ENCODE peak calls at places on chromosomes 11 and 22, in four cellular contexts. W is fibroblast of lung, S is AG04449, A is H9. E is an unnamed sample.

GRCh38 chr11:119015054-119015611 is 3.0 kb downstream of the RPS25 start:
- DNase-seq in W (no peak), S (no peak), A (no peak), E (no peak)

GRCh38 chr11:106603971-106604370 is 414.3 kb downstream of the GUCY1A2 start:
- DNase-seq in S (no peak), A (no peak), W (no peak), E (no peak)

GRCh38 chr11:8381871-8382396 is 118.3 kb upstream of the LMO1 start:
- DNase-seq in W (no peak), A (no peak), S (no peak), E (no peak)

GRCh38 chr22:46657996-46658947 is 38.1 kb downstream of the GRAMD4 start:
- DNase-seq in S (no peak), A (no peak), W (no peak), E (no peak)

GRCh38 chr11:130871616-130872015 is 44.7 kb downstream of the SNX19 start:
- DNase-seq in A (no peak), W (no peak), S (no peak), E (no peak)

GRCh38 chr22:35134637-35135036 is 68.7 kb downstream of the ISX start:
- DNase-seq in S (no peak), A (no peak), W (no peak), E (no peak)

GRCh38 chr11:105181521-105181920 is 42.0 kb upstream of the CARD18 start:
- DNase-seq in S (peak; percentile 17), A (no peak), W (peak; percentile 70), E (no peak)

GRCh38 chr11:58179648-58180047 is 9.2 kb upstream of the OR9Q2 start:
- DNase-seq in W (no peak), A (no peak), S (no peak), E (no peak)

GRCh38 chr22:23984430-23984829 is 4.5 kb downstream of the GSTT2 start:
- DNase-seq in W (peak; percentile 16), A (no peak), S (no peak), E (no peak)

GRCh38 chr11:48210052-48210451 is 6.6 kb upstream of the OR4B1 start:
- DNase-seq in S (no peak), W (no peak), A (peak; percentile 29), E (no peak)

GRCh38 chr11:96554236-96554635 is 164.4 kb downstream of the JRKL start:
- DNase-seq in W (no peak), A (no peak), S (no peak), E (no peak)

GRCh38 chr11:72573380-72573949 is 100.8 kb downstream of the PDE2A start:
- DNase-seq in A (peak; percentile 80), S (no peak), W (peak; percentile 28), E (peak; percentile 67)

GRCh38 chr11:57387284-57388030 is 3.0 kb downstream of the PRG2 start:
- DNase-seq in W (peak; percentile 11), S (no peak), A (no peak), E (no peak)

GRCh38 chr11:44563716-44564115 is 1.7 kb upstream of the CD82 start:
- DNase-seq in W (peak; percentile 28), A (no peak), S (peak; percentile 69), E (no peak)

GRCh38 chr11:73384871-73385692 is 8.9 kb downstream of the RELT start:
- DNase-seq in W (no peak), S (no peak), A (no peak), E (no peak)

GRCh38 chr11:116651098-116651756 is 121.6 kb downstream of the BUD13 start:
- DNase-seq in W (no peak), A (peak; percentile 17), S (no peak), E (no peak)

GRCh38 chr11:116651757-116652237 is 121.0 kb downstream of the BUD13 start:
- DNase-seq in S (no peak), A (peak; percentile 29), W (no peak), E (no peak)

GRCh38 chr11:116648229-116649174 is 124.3 kb downstream of the BUD13 start:
- DNase-seq in S (no peak), A (peak; percentile 20), W (no peak), E (no peak)

GRCh38 chr11:116649268-116649667 is 123.5 kb downstream of the BUD13 start:
- DNase-seq in S (no peak), W (no peak), A (peak; percentile 17), E (no peak)

GRCh38 chr11:116650052-116650451 is 122.7 kb downstream of the BUD13 start:
- DNase-seq in A (peak; percentile 11), S (no peak), W (no peak), E (no peak)
- TF ChIP-seq CTCF in A (no peak), S (no peak), W (no peak), E (no peak)

GRCh38 chr11:892106-892505 is 18.5 kb downstream of the CHID1 start:
- DNase-seq in W (no peak), A (no peak), S (no peak), E (no peak)
- TF ChIP-seq CTCF in W (no peak), A (peak; percentile 27), S (peak; percentile 16), E (no peak)

GRCh38 chr11:123561046-123561781 is 93.2 kb downstream of the SCN3B start:
- DNase-seq in W (no peak), A (peak; percentile 70), S (no peak), E (peak; percentile 54)
- TF ChIP-seq CTCF in W (peak; percentile 23), A (peak; percentile 64), S (peak; percentile 66), E (peak; percentile 44)

GRCh38 chr22:48303360-48303725 is 1524.3 kb downstream of the BRD1 start:
- DNase-seq in S (no peak), A (no peak), W (no peak), E (no peak)
- TF ChIP-seq CTCF in S (no peak), A (no peak), W (no peak), E (no peak)

DNA sequence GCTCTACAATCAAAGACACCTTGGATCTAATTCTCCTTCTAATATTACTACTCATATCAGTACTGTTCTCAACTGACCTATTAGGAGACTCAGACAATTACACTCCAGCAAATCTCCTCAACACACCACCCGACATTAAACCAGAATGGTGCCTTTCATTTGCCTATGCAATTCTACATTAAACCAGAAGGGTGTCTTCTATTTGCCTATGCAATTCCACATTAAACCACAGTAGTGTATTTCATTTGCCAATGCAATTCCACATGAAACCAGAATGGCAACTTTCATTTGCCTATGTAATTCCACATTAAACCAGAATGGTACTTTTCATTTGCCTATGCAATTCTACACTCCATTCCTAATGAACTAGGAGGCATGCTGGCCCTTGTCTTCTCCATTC is 15.3 kb upstream of the APOL3 start:
- DNase-seq in S (no peak), W (no peak), A (no peak), E (no peak)
- TF ChIP-seq CTCF in S (no peak), W (no peak), A (peak; percentile 44), E (no peak)

GRCh38 chr11:134592391-134592990 is 180.4 kb upstream of the B3GAT1 start:
- DNase-seq in S (no peak), A (peak; percentile 78), W (no peak), E (peak; percentile 84)
- TF ChIP-seq CTCF in S (no peak), A (peak; percentile 88), W (no peak), E (peak; percentile 72)

GRCh38 chr11:68271023-68271780 is 571 bp downstream of the C11orf24 start:
- DNase-seq in A (peak; percentile 74), S (no peak), W (peak; percentile 77), E (peak; percentile 62)
- TF ChIP-seq CTCF in A (peak; percentile 60), S (peak; percentile 70), W (peak; percentile 57), E (peak; percentile 23)

DNA sequence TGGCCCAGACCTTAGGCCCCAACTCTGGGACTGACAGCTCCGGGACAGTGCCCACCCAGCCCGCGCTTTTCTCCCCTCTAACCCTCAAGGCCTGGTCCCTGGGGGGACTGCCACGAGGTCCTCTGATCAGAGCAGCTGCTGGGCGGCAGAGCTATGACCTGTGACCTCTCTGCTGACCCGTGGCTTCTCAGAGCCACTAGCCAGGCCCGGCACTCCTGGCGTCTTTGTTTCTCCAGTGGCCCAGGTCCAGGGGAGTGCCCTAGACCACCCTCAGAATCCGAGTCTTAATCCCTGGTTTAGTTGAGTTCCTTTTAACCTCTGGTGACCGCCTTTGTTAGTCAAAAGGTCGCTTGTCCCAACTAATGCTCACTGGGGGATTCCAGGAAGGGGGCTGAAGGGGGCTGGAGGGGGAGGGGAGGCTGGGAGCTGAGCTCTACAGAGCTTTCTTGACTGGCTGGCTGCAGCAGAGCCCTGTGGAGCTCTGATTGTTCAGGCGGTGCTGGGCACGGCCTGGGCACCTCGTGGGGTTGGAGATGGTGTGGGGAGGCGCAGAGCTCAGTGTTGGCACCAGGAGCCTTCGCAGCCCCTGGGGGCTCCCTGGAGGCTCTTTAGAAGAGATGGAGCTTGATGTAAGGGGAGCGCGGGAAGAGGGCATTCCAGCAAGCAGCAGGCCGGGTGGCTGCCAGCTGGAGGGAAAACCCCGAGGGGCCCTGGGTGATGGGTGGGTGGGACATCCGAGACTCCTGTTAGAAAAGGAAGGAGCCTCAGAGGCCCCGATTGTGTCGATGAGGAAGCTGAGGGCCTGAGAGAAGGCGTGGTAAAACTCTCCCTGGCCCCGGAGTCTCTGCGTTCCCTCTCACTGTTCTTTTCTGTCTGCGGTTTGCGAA is 1.4 kb downstream of the FBLN1 start:
- DNase-seq in W (peak; percentile 63), S (no peak), A (peak; percentile 77), E (peak; percentile 75)
- TF ChIP-seq CTCF in W (no peak), S (no peak), A (no peak), E (no peak)

GRCh38 chr11:63767415-63768231 is 952 bp downstream of the ZFTA start:
- DNase-seq in W (peak; percentile 91), A (peak; percentile 90), S (no peak), E (peak; percentile 68)
- TF ChIP-seq CTCF in W (no peak), A (no peak), S (no peak), E (no peak)

GRCh38 chr11:34997872-34998548 is 81.6 kb downstream of the PDHX start:
- DNase-seq in S (no peak), A (no peak), W (peak; percentile 68), E (no peak)
- TF ChIP-seq CTCF in S (no peak), A (no peak), W (peak; percentile 20), E (no peak)

E was measured in nephron progenitor cell.